ENCODE peak calls at places on chromosomes 11 and 22, in four cellular contexts. V, D, F and N are unnamed samples.
A peak's percentile ranks its signal among the peaks of the same experiment; 100 is the strongest.

GRCh38 chr11:76606102-76606793 is 64.3 kb downstream of the LRRC32 start:
- DNase-seq in D (peak; percentile 56), V (no peak), F (no peak), N (peak; percentile 90)

GRCh38 chr11:123065634-123066033 is 3.7 kb upstream of the HSPA8 start:
- DNase-seq in D (no peak), V (no peak), F (peak; percentile 82), N (no peak)

GRCh38 chr11:105367129-105367528 is 227.6 kb upstream of the CARD18 start:
- DNase-seq in F (no peak), D (no peak), V (no peak), N (no peak)

GRCh38 chr11:76291576-76292526 is 85.5 kb upstream of the WNT11 start:
- DNase-seq in D (no peak), V (no peak), F (no peak), N (no peak)

GRCh38 chr22:23065495-23066122 is 4.7 kb upstream of the GNAZ start:
- DNase-seq in D (no peak), F (no peak), V (no peak), N (peak; percentile 16)

GRCh38 chr11:9573775-9574555 is 495 bp downstream of the WEE1 start:
- DNase-seq in D (no peak), F (no peak), V (no peak), N (peak; percentile 27)

GRCh38 chr22:27576815-27577564 is 224.6 kb downstream of the MN1 start:
- DNase-seq in F (peak; percentile 70), D (no peak), V (no peak), N (no peak)

GRCh38 chr11:1796297-1797011 is 32.7 kb upstream of the CTSD start:
- DNase-seq in D (no peak), F (no peak), V (no peak), N (no peak)

GRCh38 chr11:112795142-112795815 is 165.9 kb upstream of the NCAM1 start:
- DNase-seq in D (peak; percentile 53), V (no peak), F (peak; percentile 31), N (peak; percentile 48)

DNA sequence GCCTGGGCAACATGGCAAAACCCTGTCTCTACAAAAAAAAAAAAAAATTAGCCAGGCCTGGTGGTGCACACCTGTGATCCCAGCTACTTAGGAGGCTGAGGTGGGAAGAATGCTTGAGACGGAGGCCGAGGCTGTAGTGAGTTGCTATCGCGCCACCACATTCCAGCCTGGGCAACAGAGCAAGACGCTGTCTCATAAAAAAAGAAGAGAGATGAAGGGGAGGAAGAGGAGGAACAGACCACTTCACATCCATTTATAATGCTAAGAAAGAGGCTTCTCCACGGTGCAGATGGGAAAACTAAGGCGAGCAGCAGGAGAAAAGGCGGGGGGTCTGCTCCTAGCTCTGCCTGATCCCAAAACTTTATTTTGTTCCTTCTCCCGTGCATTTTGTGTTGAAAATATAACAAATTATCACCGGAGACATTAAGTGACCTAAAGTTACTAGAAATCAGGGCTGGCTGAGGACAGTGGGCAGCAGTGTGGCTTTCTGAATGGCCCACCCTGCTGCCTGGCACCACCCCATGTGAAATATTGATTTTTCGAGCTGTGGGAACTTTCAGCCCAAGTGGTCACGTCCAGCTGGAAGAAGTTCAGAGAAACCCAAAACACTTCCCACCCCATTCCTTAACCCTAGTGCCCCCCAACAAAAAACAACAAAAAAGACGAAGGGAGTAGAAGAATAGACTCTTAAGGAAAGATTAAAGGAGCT is 9.5 kb downstream of the MYH9 start:
- DNase-seq in V (no peak), D (no peak), F (no peak), N (no peak)
- H3K27ac ChIP-seq in V (peak overlapping the region; percentile 90), D (peak overlapping the region; percentile 98), F (peak overlapping the region; percentile 17), N (peak overlapping the region; percentile 98)

GRCh38 chr22:19105867-19106802 is 16.1 kb downstream of the DGCR2 start:
- DNase-seq in V (no peak), F (no peak), D (no peak), N (peak; percentile 56)

GRCh38 chr22:19105456-19105855 is 16.8 kb downstream of the DGCR2 start:
- DNase-seq in V (no peak), F (no peak), D (no peak), N (no peak)

GRCh38 chr22:19106886-19107729 is 15.1 kb downstream of the DGCR2 start:
- DNase-seq in F (no peak), V (no peak), D (no peak), N (no peak)

GRCh38 chr22:19107730-19108074 is 14.5 kb downstream of the DGCR2 start:
- DNase-seq in F (no peak), D (no peak), V (no peak), N (no peak)

GRCh38 chr22:19103881-19104821 is 18.1 kb downstream of the DGCR2 start:
- DNase-seq in V (peak; percentile 73), D (no peak), F (peak; percentile 79), N (peak; percentile 1)
- H3K27ac ChIP-seq in V (peak overlapping the region; percentile 82), D (no peak overlapping the region), F (peak overlapping the region; percentile 40), N (no peak overlapping the region)

DNA sequence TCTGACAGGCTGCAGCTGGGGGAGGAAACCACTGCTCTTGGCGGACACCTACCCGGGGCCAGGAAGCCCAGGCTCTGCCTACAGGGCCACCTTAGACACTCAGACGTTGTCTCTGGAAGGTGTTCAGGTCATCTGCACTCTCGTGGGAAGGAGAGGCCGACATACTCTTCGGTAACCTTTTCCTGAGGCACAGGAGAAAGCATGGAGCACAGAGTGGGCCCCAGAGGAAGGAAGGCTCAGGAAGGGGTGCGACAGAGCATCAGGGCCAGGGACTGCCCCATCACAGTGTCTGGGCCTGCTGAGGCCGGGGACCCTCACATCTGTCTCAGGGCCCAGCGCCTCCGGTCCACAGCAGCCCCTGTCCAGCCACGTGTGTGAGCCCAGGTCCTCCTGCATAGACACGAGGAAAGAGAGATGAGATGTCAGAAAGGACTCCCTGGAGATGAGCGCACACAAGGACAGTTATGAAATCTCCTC is 18.2 kb upstream of the TUB start:
- DNase-seq in D (peak; percentile 29), V (no peak), F (no peak), N (no peak)
- H3K27ac ChIP-seq in D (peak overlapping the region; percentile 72), V (peak overlapping the region; percentile 33), F (no peak overlapping the region), N (peak overlapping the region; percentile 24)

DNA sequence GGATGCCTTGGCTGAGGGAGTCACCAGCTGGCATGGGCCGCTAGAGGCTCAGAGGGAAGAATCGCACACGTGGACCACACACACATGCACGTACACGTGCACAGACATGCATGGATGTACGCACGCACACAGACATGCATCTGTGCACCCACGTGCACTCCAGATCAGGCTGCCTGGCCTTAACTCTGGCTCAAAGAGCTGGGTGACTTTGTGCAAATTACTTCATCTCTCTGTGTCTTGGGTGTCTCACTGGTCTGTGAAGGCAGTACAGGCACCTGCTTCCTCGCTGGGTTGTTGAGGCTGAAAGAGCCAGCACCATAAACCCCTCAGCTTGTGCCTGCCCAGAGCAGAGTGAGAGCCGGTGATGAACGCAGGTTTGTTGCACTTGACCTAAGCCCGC is 28.7 kb downstream of the TMPRSS6 start:
- DNase-seq in F (no peak), D (no peak), V (no peak), N (no peak)
- H3K27ac ChIP-seq in F (no peak overlapping the region), D (no peak overlapping the region), V (no peak overlapping the region), N (no peak overlapping the region)

DNA sequence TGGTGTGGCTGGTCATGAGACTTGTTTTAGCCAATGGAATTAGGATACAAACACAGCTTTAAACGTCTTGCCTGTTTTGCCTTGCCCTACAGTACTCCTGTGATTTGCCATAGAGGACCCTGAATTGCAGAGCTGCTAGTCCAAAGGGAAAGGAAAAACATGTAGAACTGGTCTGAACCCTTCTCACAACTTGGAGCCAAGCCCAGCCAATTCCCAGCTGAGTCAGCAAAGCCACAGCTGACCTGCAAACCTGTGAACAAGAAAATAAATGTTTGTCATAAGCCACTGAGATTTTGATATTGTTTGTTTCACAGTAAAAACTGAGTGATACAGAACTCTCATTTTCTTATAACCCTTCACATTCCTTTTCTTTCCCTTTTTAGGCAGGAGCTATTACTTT is 360.5 kb upstream of the API5 start:
- DNase-seq in V (no peak), F (no peak), D (no peak), N (no peak)
- H3K27ac ChIP-seq in V (no peak overlapping the region), F (no peak overlapping the region), D (no peak overlapping the region), N (no peak overlapping the region)

DNA sequence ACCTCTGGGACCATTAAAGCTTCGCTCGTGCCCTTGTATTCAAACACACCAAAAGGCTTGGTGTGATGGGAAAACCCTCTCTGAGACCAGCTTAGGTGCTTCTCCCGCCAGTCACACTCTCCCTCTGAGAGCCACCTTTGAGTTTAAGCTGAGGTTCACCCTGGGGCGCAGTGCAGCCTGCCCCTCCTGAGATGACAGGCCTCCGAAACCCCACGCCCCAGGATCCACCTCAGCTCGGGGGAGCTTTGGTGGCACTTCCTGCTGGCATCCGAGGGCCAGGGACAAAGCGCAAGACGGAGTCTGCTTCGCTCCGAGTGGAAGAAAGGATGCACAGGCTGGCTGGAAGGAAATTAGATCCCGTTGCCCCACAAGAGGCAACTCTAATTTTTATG is 134.5 kb downstream of the CEP164 start:
- DNase-seq in D (no peak), V (no peak), F (no peak), N (no peak)
- H3K27ac ChIP-seq in D (no peak overlapping the region), V (no peak overlapping the region), F (no peak overlapping the region), N (no peak overlapping the region)